ENCODE peak calls at places on chromosome 4, in nine cellular contexts. X is MCF 10A, J is Panc1, B is astrocyte of the spinal cord, L is brain microvascular endothelial cell, S is mesothelial cell of epicardium, Z is tibial nerve, V is AG09309, C is mammary epithelial cell. H is an unnamed sample.

GRCh38 chr4:185167205-185167604 is 24.1 kb downstream of the SLC25A4 start:
- DNase-seq in X (peak), J (no peak), B (no peak), L (peak), S (no peak), Z (no peak), V (no peak), C (no peak), H (no peak)

GRCh38 chr4:102678107-102678506 is 82.7 kb downstream of the MANBA start:
- DNase-seq in X (no peak), J (no peak), B (no peak), L (no peak), S (no peak), Z (no peak), V (no peak), C (peak), H (no peak)

GRCh38 chr4:94545296-94545695 is 93.6 kb downstream of the PDLIM5 start:
- DNase-seq in X (no peak), J (no peak), B (peak), L (peak), S (no peak), Z (no peak), V (no peak), C (peak), H (no peak)

GRCh38 chr4:105113800-105114199 is 32.9 kb upstream of the TET2 start:
- DNase-seq in X (no peak), J (no peak), B (peak), L (no peak), S (no peak), Z (no peak), V (no peak), C (peak), H (no peak)

GRCh38 chr4:173169428-173170209 is 1.0 kb downstream of the GALNT7 start:
- DNase-seq in X (peak), J (no peak), B (peak), L (no peak), S (peak), Z (peak), V (no peak), C (peak), H (peak)

GRCh38 chr4:20249333-20249732 is 2.4 kb upstream of the SLIT2 start:
- DNase-seq in X (peak), J (no peak), B (peak), L (peak), S (no peak), Z (no peak), V (no peak), C (no peak), H (no peak)

GRCh38 chr4:143700420-143701352 is at the start of gene FREM3:
- DNase-seq in X (peak), J (no peak), B (no peak), L (no peak), S (peak), Z (no peak), V (no peak), C (peak), H (no peak)

GRCh38 chr4:118224239-118224829 is 128.5 kb downstream of the PRSS12 start:
- DNase-seq in X (peak), J (peak), B (peak), L (peak), S (no peak), Z (no peak), V (peak), C (peak), H (no peak)

GRCh38 chr4:27217261-27217769 is 356.7 kb downstream of the STIM2 start:
- DNase-seq in X (peak), J (no peak), B (peak), L (no peak), S (no peak), Z (no peak), V (peak), C (peak), H (no peak)

GRCh38 chr4:81807927-81808672 is 336.4 kb upstream of the RASGEF1B start:
- DNase-seq in X (peak), J (no peak), B (no peak), L (no peak), S (no peak), Z (no peak), V (no peak), C (peak), H (no peak)

GRCh38 chr4:41745292-41746024 is 3.1 kb downstream of the PHOX2B start:
- DNase-seq in X (no peak), J (no peak), B (no peak), L (no peak), S (no peak), Z (no peak), V (no peak), C (no peak), H (no peak)

GRCh38 chr4:37678624-37679023 is 7.6 kb downstream of the RELL1 start:
- DNase-seq in X (no peak), J (no peak), B (no peak), L (peak), S (no peak), Z (no peak), V (no peak), C (no peak), H (no peak)

GRCh38 chr4:28772066-28772465 is 1911.4 kb downstream of the STIM2 start:
- DNase-seq in X (peak), J (no peak), B (peak), L (peak), S (no peak), Z (no peak), V (peak), C (peak), H (no peak)

GRCh38 chr4:85829276-85830051 is 354.5 kb downstream of the ARHGAP24 start:
- DNase-seq in X (peak), J (no peak), B (peak), L (no peak), S (no peak), Z (no peak), V (no peak), C (peak), H (no peak)

GRCh38 chr4:6419452-6420028 is 52.9 kb downstream of the PPP2R2C start:
- DNase-seq in X (peak), J (no peak), B (no peak), L (no peak), S (no peak), Z (no peak), V (no peak), C (no peak), H (no peak)

GRCh38 chr4:181832305-181832704 is 410.9 kb upstream of the TENM3 start:
- DNase-seq in X (no peak), J (no peak), B (no peak), L (no peak), S (no peak), Z (no peak), V (no peak), C (no peak), H (no peak)

GRCh38 chr4:103397527-103397926 is 199.4 kb upstream of the CENPE start:
- DNase-seq in X (no peak), J (no peak), B (no peak), L (no peak), S (no peak), Z (no peak), V (no peak), C (no peak), H (no peak)

GRCh38 chr4:127782025-127782274 is 172 bp upstream of the HSPA4L start:
- DNase-seq in X (peak), J (no peak), B (peak), L (peak), S (no peak), Z (peak), V (peak), C (peak), H (no peak)

GRCh38 chr4:106266201-106266600 is 49.8 kb downstream of the TBCK start:
- DNase-seq in X (peak), J (peak), B (peak), L (peak), S (no peak), Z (no peak), V (peak), C (peak), H (no peak)

GRCh38 chr4:3124070-3124767 is 49.7 kb downstream of the HTT start:
- DNase-seq in X (no peak), J (no peak), B (no peak), L (no peak), S (no peak), Z (no peak), V (no peak), C (no peak), H (no peak)

GRCh38 chr4:11632488-11632887 is 203.8 kb upstream of the HS3ST1 start:
- DNase-seq in X (peak), J (no peak), B (no peak), L (no peak), S (no peak), Z (no peak), V (no peak), C (peak), H (no peak)

DNA sequence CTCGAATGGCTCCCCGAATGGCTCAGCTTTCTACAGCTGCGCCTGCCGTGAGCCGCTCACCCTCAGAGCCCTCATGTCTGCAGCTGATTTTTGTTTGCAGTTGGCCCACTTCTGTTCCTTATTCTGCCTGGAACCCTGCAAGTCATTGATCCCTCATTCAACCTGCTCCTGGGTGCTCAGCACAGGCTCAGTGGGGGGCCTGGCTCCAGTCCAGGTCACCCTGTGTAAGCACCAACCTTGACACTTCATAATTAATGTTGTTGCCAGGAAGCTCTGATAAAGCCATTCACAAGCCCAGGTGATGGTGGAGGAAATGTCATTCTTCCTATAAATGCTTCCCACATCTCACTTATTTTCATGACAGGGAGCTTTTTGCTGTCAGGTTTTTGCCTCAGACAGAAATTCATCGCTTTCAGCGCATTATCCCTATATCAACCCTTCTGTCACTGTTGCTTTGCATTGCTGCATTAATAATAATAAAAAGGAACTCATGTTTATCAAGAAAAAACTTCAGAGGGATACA is 85.7 kb downstream of the F11 start:
- DNase-seq in X (no peak), J (no peak), B (no peak), L (no peak), S (no peak), Z (no peak), V (no peak), C (no peak), H (no peak)
- TF ChIP-seq CTCF in X (no peak), J (no peak), B (no peak), L (no peak), S (no peak), Z (no peak), V (no peak), C (no peak), H (no peak)

DNA sequence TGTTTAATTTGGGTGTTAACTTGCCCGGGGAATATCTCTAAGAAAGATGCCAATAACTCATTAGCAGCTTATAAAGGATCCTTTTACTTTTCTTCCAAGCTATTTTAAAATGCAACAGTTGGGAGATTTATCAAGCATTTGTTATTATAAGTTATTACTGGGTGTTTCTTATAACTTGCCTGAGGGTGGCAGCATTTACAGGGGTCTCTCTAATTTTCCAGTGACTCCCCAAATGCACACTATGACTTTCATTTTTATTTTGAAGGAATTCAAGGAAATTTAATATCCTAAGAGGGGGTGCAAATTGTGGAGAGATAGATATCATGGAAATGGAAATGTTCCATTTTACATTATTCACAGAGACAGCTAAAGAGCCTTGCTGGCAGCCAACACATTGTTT is 138.0 kb downstream of the PDGFRA start:
- DNase-seq in X (no peak), J (no peak), B (no peak), L (no peak), S (no peak), Z (no peak), V (no peak), C (no peak), H (no peak)
- TF ChIP-seq CTCF in X (no peak), J (no peak), B (no peak), L (peak), S (no peak), Z (no peak), V (no peak), C (no peak), H (no peak)

DNA sequence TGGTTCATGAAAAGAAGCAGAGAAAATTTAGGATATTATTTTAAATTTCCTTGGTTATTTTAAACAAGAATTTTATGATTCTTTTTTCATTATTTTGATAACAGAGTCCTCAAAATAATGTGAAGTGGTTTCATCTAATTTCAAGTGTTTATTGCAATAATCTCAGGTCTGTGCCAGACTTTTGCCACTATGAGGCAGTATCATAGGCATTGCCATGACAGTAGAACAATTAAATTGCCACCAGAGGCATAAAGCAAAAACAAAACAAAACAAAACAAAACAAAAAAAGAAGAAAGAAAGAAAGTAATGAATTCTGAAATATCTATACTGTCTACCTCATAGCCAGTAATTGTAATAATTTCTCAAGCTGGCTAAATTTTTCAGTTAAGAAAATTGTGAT is 739.2 kb downstream of the KCTD8 start:
- DNase-seq in X (no peak), J (no peak), B (no peak), L (no peak), S (no peak), Z (no peak), V (no peak), C (no peak), H (no peak)
- TF ChIP-seq CTCF in X (no peak), J (no peak), B (no peak), L (no peak), S (no peak), Z (no peak), V (no peak), C (peak), H (no peak)

GRCh38 chr4:16050669-16051068 is 33.2 kb downstream of the PROM1 start:
- DNase-seq in X (no peak), J (no peak), B (no peak), L (no peak), S (no peak), Z (no peak), V (no peak), C (no peak), H (no peak)
- TF ChIP-seq CTCF in X (no peak), J (no peak), B (no peak), L (no peak), S (no peak), Z (no peak), V (no peak), C (no peak), H (no peak)

GRCh38 chr4:161320377-161320776 is 843.4 kb downstream of the FSTL5 start:
- DNase-seq in X (peak), J (peak), B (no peak), L (no peak), S (no peak), Z (no peak), V (no peak), C (peak), H (no peak)
- TF ChIP-seq CTCF in X (peak), J (peak), B (peak), L (peak), S (no peak), Z (no peak), V (peak), C (peak), H (no peak)

GRCh38 chr4:134024251-134024650 is 177.3 kb downstream of the PABPC4L start:
- DNase-seq in X (peak), J (no peak), B (no peak), L (no peak), S (no peak), Z (no peak), V (no peak), C (no peak), H (no peak)
- TF ChIP-seq CTCF in X (no peak), J (no peak), B (peak), L (peak), S (no peak), Z (no peak), V (no peak), C (no peak), H (no peak)

DNA sequence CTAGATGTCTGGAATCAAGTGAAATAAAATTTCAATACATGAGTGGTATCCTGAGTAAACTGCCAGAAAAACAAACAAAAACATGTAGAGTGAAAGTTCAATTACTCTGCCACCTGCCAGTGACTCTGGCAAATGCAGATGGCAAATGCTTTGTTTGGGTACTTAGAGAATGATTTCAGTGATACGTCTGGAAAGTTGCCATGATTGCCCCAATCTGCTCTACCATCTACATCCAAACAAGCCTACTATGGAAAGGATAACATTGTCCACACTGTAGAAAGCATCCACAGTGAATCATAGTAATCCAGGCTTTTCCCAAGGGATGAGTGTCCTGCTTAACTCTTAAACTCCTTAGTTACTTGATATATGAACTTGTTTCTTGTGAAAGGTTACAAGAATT is 3.4 kb downstream of the SPATA4 start:
- DNase-seq in X (peak), J (peak), B (peak), L (no peak), S (no peak), Z (no peak), V (no peak), C (no peak), H (no peak)
- TF ChIP-seq CTCF in X (no peak), J (peak), B (no peak), L (no peak), S (no peak), Z (no peak), V (no peak), C (no peak), H (no peak)

DNA sequence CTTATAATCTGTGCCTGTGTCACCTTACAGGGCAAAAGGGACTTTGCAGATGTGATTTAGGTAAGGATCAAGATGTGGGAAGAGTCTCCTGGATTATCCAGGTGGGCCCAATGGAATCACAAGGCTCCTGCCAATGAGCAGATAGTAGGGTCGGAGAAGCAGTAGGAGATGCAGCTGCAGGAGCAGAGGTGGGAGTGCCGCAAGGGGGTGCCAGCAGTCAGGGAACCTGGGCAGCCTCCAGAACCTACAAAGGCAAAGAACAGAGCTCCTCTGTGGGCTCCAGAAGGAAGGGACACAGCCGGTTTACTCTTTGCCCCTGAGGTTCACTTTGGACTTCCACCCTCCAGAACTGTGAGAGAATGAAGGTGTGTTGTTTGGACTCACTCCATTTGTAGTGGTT is 318.6 kb downstream of the EVC2 start:
- DNase-seq in X (no peak), J (no peak), B (no peak), L (no peak), S (no peak), Z (no peak), V (no peak), C (no peak), H (no peak)
- TF ChIP-seq CTCF in X (no peak), J (no peak), B (no peak), L (no peak), S (no peak), Z (no peak), V (no peak), C (no peak), H (no peak)

DNA sequence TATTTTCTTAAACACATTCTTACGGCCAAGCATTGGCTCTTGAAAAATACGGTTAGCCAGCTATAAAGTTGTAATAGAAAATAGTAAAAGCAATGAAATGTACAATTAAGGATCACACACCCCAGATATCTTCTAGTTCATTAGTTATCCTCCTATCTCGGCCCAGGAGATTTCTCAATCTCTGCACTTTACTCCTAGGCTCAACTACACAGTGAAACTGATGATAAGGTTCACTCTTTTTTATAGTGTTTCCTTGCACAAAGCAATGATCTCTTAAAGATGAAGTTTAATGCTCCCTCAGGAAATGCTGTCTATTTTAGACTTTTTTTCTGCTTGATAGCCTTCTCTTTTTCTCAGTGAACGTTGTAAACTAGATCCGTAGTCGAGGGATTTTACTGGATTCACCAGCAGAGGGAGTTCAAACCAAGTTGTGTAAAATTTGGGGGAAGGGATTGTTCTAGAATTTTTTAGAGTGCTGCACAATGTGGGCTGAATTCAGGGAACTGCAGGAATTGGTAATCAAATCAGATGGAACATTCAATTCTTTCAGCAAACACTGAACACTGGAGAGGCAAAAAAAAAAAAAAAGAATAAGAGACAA is 269.5 kb downstream of the GBA3 start:
- DNase-seq in X (peak), J (no peak), B (peak), L (peak), S (no peak), Z (no peak), V (no peak), C (peak), H (no peak)
- TF ChIP-seq CTCF in X (peak), J (peak), B (peak), L (peak), S (peak), Z (no peak), V (peak), C (peak), H (no peak)

DNA sequence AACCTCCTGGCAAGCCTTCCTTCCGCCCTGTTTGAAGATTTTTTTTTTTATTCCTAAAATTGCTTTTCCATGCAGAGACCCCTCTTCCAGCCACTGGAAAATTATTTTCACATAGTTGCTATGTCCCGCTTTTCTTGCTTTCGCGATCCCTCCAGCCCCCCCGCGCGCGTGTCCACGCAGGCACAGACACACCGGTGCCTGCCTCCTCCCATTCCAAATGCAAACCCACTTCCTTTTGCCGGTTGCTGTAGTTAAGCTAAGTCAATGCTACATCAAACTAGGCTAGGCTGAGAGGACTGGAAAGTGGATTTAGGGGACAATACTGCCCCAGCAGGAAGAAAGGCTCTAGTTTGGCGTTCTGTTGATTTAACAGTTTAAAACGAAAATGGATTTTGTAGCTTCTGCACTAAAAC is 111.0 kb downstream of the DHX15 start:
- DNase-seq in X (peak), J (no peak), B (peak), L (no peak), S (peak), Z (no peak), V (no peak), C (peak), H (no peak)
- TF ChIP-seq CTCF in X (no peak), J (peak), B (no peak), L (peak), S (peak), Z (no peak), V (no peak), C (no peak), H (no peak)

H was measured in activated B cell treated with CpG ODN at 0.5 μM for 24 hours.